ENCODE peak calls at places on chromosomes 1 and 21, in five cellular contexts. One of them, this sample, is unnamed.

GRCh38 chr1:109273570-109274288 is 9.2 kb downstream of the PSRC1 start:
- DNase-seq in stomach: no peak
- DNase-seq in anterior cingulate cortex: no peak
- DNase-seq in GM12878: no peak
- DNase-seq in IMR-90: no peak
- DNase-seq in this sample: no peak

GRCh38 chr1:176801553-176802020 is 338.6 kb downstream of the PAPPA2 start:
- DNase-seq in stomach: no peak
- DNase-seq in anterior cingulate cortex: peak; percentile 20
- DNase-seq in GM12878: no peak
- DNase-seq in IMR-90: no peak
- DNase-seq in this sample: no peak

GRCh38 chr1:218324226-218324580 is 20.9 kb upstream of the TGFB2 start:
- DNase-seq in stomach: no peak
- DNase-seq in anterior cingulate cortex: no peak
- DNase-seq in GM12878: no peak
- DNase-seq in IMR-90: no peak
- DNase-seq in this sample: no peak

GRCh38 chr1:170513138-170513537 is 18.8 kb upstream of the GORAB start:
- DNase-seq in stomach: no peak
- DNase-seq in anterior cingulate cortex: no peak
- DNase-seq in GM12878: no peak
- DNase-seq in IMR-90: no peak
- DNase-seq in this sample: no peak

GRCh38 chr1:234940841-234941240 is 187.8 kb downstream of the TOMM20 start:
- DNase-seq in stomach: no peak
- DNase-seq in anterior cingulate cortex: no peak
- DNase-seq in GM12878: no peak
- DNase-seq in IMR-90: no peak
- DNase-seq in this sample: no peak

GRCh38 chr1:113565621-113566020 is 175.3 kb downstream of the MAGI3 start:
- DNase-seq in stomach: no peak
- DNase-seq in anterior cingulate cortex: no peak
- DNase-seq in GM12878: no peak
- DNase-seq in IMR-90: no peak
- DNase-seq in this sample: no peak

GRCh38 chr1:110538082-110538481 is 19.1 kb upstream of the KCNA10 start:
- DNase-seq in stomach: no peak
- DNase-seq in anterior cingulate cortex: peak; percentile 60
- DNase-seq in GM12878: no peak
- DNase-seq in IMR-90: no peak
- DNase-seq in this sample: no peak

GRCh38 chr1:204684551-204685235 is 845 bp downstream of the LRRN2 start:
- DNase-seq in stomach: no peak
- DNase-seq in anterior cingulate cortex: no peak
- DNase-seq in GM12878: no peak
- DNase-seq in IMR-90: no peak
- DNase-seq in this sample: no peak

GRCh38 chr21:29433366-29434059 is 134.8 kb downstream of the BACH1 start:
- DNase-seq in stomach: no peak
- DNase-seq in anterior cingulate cortex: no peak
- DNase-seq in GM12878: no peak
- DNase-seq in IMR-90: peak; percentile 71
- DNase-seq in this sample: peak; percentile 58

GRCh38 chr1:226665505-226666163 is 73.4 kb downstream of the ITPKB start:
- DNase-seq in stomach: no peak
- DNase-seq in anterior cingulate cortex: no peak
- DNase-seq in GM12878: no peak
- DNase-seq in IMR-90: no peak
- DNase-seq in this sample: no peak

GRCh38 chr1:202976633-202977032 is 9.6 kb upstream of the CYB5R1 start:
- DNase-seq in stomach: no peak
- DNase-seq in anterior cingulate cortex: no peak
- DNase-seq in GM12878: no peak
- DNase-seq in IMR-90: no peak
- DNase-seq in this sample: no peak

GRCh38 chr1:2372551-2373490 is 18.5 kb downstream of the MORN1 start:
- DNase-seq in stomach: no peak
- DNase-seq in anterior cingulate cortex: no peak
- DNase-seq in GM12878: no peak
- DNase-seq in IMR-90: no peak
- DNase-seq in this sample: no peak

GRCh38 chr1:198560093-198560638 is 19.7 kb upstream of the ATP6V1G3 start:
- DNase-seq in stomach: no peak
- DNase-seq in anterior cingulate cortex: no peak
- DNase-seq in GM12878: no peak
- DNase-seq in IMR-90: no peak
- DNase-seq in this sample: no peak

GRCh38 chr1:174160109-174160473 is 771 bp downstream of the RABGAP1L start:
- DNase-seq in stomach: peak; percentile 66
- DNase-seq in anterior cingulate cortex: no peak
- DNase-seq in GM12878: no peak
- DNase-seq in IMR-90: peak; percentile 39
- DNase-seq in this sample: peak; percentile 60

GRCh38 chr1:47840338-47840737 is 156.8 kb downstream of the TRABD2B start:
- DNase-seq in stomach: no peak
- DNase-seq in anterior cingulate cortex: no peak
- DNase-seq in GM12878: no peak
- DNase-seq in IMR-90: no peak
- DNase-seq in this sample: no peak

GRCh38 chr1:162011337-162012012 is 12.2 kb downstream of the OLFML2B start:
- DNase-seq in stomach: no peak
- DNase-seq in anterior cingulate cortex: no peak
- DNase-seq in GM12878: no peak
- DNase-seq in IMR-90: no peak
- DNase-seq in this sample: no peak

GRCh38 chr1:54517536-54517935 is 30.5 kb upstream of the ACOT11 start:
- DNase-seq in stomach: no peak
- DNase-seq in anterior cingulate cortex: no peak
- DNase-seq in GM12878: no peak
- DNase-seq in IMR-90: no peak
- DNase-seq in this sample: no peak

GRCh38 chr21:38819719-38820147 is 14.0 kb downstream of the ETS2 start:
- DNase-seq in stomach: peak; percentile 58
- DNase-seq in anterior cingulate cortex: no peak
- DNase-seq in GM12878: no peak
- DNase-seq in IMR-90: peak; percentile 77
- DNase-seq in this sample: peak; percentile 67

GRCh38 chr1:245079021-245079609 is 75.7 kb upstream of the KIF26B start:
- DNase-seq in stomach: no peak
- DNase-seq in anterior cingulate cortex: no peak
- DNase-seq in GM12878: no peak
- DNase-seq in IMR-90: peak; percentile 77
- DNase-seq in this sample: peak; percentile 80

GRCh38 chr1:179876289-179876715 is 1.3 kb downstream of the TOR1AIP2 start:
- DNase-seq in stomach: no peak
- DNase-seq in anterior cingulate cortex: no peak
- DNase-seq in GM12878: no peak
- DNase-seq in IMR-90: peak; percentile 61
- DNase-seq in this sample: peak; percentile 65

GRCh38 chr1:104064391-104064790 is 314.7 kb downstream of the AMY1C start:
- DNase-seq in stomach: no peak
- DNase-seq in anterior cingulate cortex: no peak
- DNase-seq in GM12878: no peak
- DNase-seq in IMR-90: no peak
- DNase-seq in this sample: no peak

GRCh38 chr1:62991152-62991551 is 207.2 kb downstream of the ATG4C start:
- DNase-seq in stomach: no peak
- DNase-seq in anterior cingulate cortex: no peak
- DNase-seq in GM12878: no peak
- DNase-seq in IMR-90: no peak
- DNase-seq in this sample: no peak

GRCh38 chr1:115242543-115242942 is 95.5 kb downstream of the NGF start:
- DNase-seq in stomach: no peak
- DNase-seq in anterior cingulate cortex: no peak
- DNase-seq in GM12878: no peak
- DNase-seq in IMR-90: no peak
- DNase-seq in this sample: no peak

GRCh38 chr1:56576880-56577858 is 2.2 kb downstream of the PLPP3 start:
- DNase-seq in stomach: no peak
- DNase-seq in anterior cingulate cortex: no peak
- DNase-seq in GM12878: no peak
- DNase-seq in IMR-90: peak; percentile 40
- DNase-seq in this sample: peak; percentile 53

GRCh38 chr1:165773324-165773965 is 4.8 kb upstream of the TMCO1 start:
- DNase-seq in stomach: no peak
- DNase-seq in anterior cingulate cortex: no peak
- DNase-seq in GM12878: no peak
- DNase-seq in IMR-90: peak; percentile 89
- DNase-seq in this sample: peak; percentile 68

GRCh38 chr1:116259665-116260064 is 113.4 kb upstream of the ATP1A1 start:
- DNase-seq in stomach: no peak
- DNase-seq in anterior cingulate cortex: no peak
- DNase-seq in GM12878: no peak
- DNase-seq in IMR-90: no peak
- DNase-seq in this sample: no peak

GRCh38 chr1:193542668-193543067 is 356.3 kb upstream of the B3GALT2 start:
- DNase-seq in stomach: no peak
- DNase-seq in anterior cingulate cortex: no peak
- DNase-seq in GM12878: no peak
- DNase-seq in IMR-90: peak; percentile 8
- DNase-seq in this sample: peak; percentile 25

GRCh38 chr1:168555521-168556046 is 11.8 kb upstream of the XCL2 start:
- DNase-seq in stomach: no peak
- DNase-seq in anterior cingulate cortex: no peak
- DNase-seq in GM12878: no peak
- DNase-seq in IMR-90: no peak
- DNase-seq in this sample: no peak

This sample was measured in adipocyte.